ENCODE peak calls at places on chromosomes 12 and 14, in six cellular contexts. C is SJSA1; Q is cardiac muscle cell; T is CD8-positive, alpha-beta memory T cell; O is hepatocyte; J is aorta. I is an unnamed sample.

GRCh38 chr12:2764398-2764797 is 30.4 kb upstream of the FKBP4 start:
- DNase-seq in T (no peak), O (no peak), Q (no peak), J (no peak), C (no peak), I (no peak)

GRCh38 chr12:81859521-81859920 is 100.4 kb upstream of the PPFIA2 start:
- DNase-seq in J (no peak), C (no peak), Q (peak; percentile 47), T (no peak), O (no peak), I (no peak)

GRCh38 chr14:64232095-64232830 is 61.9 kb downstream of the ESR2 start:
- DNase-seq in T (no peak), C (peak; percentile 75), J (no peak), Q (peak; percentile 82), O (no peak), I (no peak)

GRCh38 chr12:20711846-20712245 is 16.7 kb downstream of the SLCO1C1 start:
- DNase-seq in T (no peak), J (no peak), C (no peak), Q (no peak), O (no peak), I (no peak)

GRCh38 chr12:75505706-75506312 is 5.6 kb downstream of the KRR1 start:
- DNase-seq in C (no peak), T (no peak), Q (peak; percentile 55), J (no peak), O (peak; percentile 42), I (no peak)

GRCh38 chr12:93098077-93098476 is 169.0 kb upstream of the EEA1 start:
- DNase-seq in J (peak; percentile 77), O (peak; percentile 58), C (peak; percentile 50), Q (peak; percentile 55), T (peak; percentile 42), I (peak; percentile 78)

GRCh38 chr12:98419101-98419794 is 96.1 kb upstream of the TMPO start:
- DNase-seq in J (no peak), Q (peak; percentile 32), C (no peak), T (no peak), O (no peak), I (no peak)

GRCh38 chr12:42652048-42652447 is 62.5 kb upstream of the PRICKLE1 start:
- DNase-seq in Q (no peak), C (no peak), T (no peak), J (no peak), O (peak; percentile 6), I (no peak)

GRCh38 chr12:85278598-85279448 is 1.2 kb upstream of the ALX1 start:
- DNase-seq in C (no peak), J (peak; percentile 60), T (no peak), O (no peak), Q (no peak), I (peak; percentile 69)

GRCh38 chr14:81298911-81299310 is 78.2 kb upstream of the GTF2A1 start:
- DNase-seq in O (no peak), T (no peak), C (no peak), J (no peak), Q (no peak), I (no peak)

GRCh38 chr12:24850486-24850885 is 98.4 kb downstream of the BCAT1 start:
- DNase-seq in Q (no peak), T (no peak), O (no peak), J (no peak), C (no peak), I (no peak)

GRCh38 chr12:106305376-106305775 is 2.8 kb downstream of the TCP11L2 start:
- DNase-seq in T (no peak), J (no peak), C (no peak), O (peak; percentile 17), Q (peak; percentile 36), I (no peak)

GRCh38 chr14:60094306-60094897 is 2.7 kb downstream of the PCNX4 start:
- DNase-seq in C (peak; percentile 80), Q (peak; percentile 71), J (no peak), T (no peak), O (no peak), I (peak; percentile 63)

GRCh38 chr14:87745507-87746118 is 247.4 kb downstream of the GALC start:
- DNase-seq in T (no peak), Q (peak; percentile 40), O (peak; percentile 58), J (no peak), C (no peak), I (no peak)

GRCh38 chr14:105980224-105980623 is 453.8 kb downstream of the TMEM121 start:
- DNase-seq in Q (no peak), O (no peak), T (no peak), J (no peak), C (no peak), I (no peak)

GRCh38 chr12:5163661-5164060 is 120.0 kb downstream of the KCNA5 start:
- DNase-seq in C (no peak), T (no peak), Q (no peak), O (no peak), J (no peak), I (no peak)

GRCh38 chr12:113660941-113661340 is 189.3 kb upstream of the LHX5 start:
- DNase-seq in J (no peak), T (no peak), O (no peak), C (no peak), Q (no peak), I (no peak)

GRCh38 chr12:19273482-19274330 is 144.2 kb downstream of the PLEKHA5 start:
- DNase-seq in T (peak; percentile 48), C (peak; percentile 97), J (peak; percentile 86), Q (peak; percentile 98), O (peak; percentile 63), I (no peak)

GRCh38 chr14:41873379-41874034 is 266.8 kb downstream of the LRFN5 start:
- DNase-seq in O (no peak), Q (peak; percentile 76), T (no peak), C (no peak), J (no peak), I (no peak)

GRCh38 chr14:67269338-67270060 is 28.3 kb downstream of the PALS1 start:
- DNase-seq in Q (peak; percentile 88), T (no peak), C (no peak), J (no peak), O (peak; percentile 38), I (no peak)

GRCh38 chr14:88323520-88324199 is 591 bp upstream of the KCNK10 start:
- DNase-seq in O (peak; percentile 51), C (no peak), J (no peak), T (no peak), Q (peak; percentile 31), I (peak; percentile 84)

GRCh38 chr14:61575126-61575525 is 120.2 kb upstream of the HIF1A start:
- DNase-seq in J (no peak), Q (no peak), T (no peak), C (no peak), O (no peak), I (no peak)

GRCh38 chr14:89330236-89331002 is 86.6 kb downstream of the FOXN3 start:
- DNase-seq in Q (peak; percentile 81), C (no peak), J (no peak), O (no peak), T (no peak), I (no peak)

GRCh38 chr14:29803045-29803444 is 124.6 kb downstream of the PRKD1 start:
- DNase-seq in Q (no peak), C (no peak), O (no peak), T (no peak), J (no peak), I (no peak)

GRCh38 chr12:111394480-111394879 is 11.2 kb upstream of the SH2B3 start:
- DNase-seq in J (no peak), O (no peak), C (no peak), Q (no peak), T (no peak), I (no peak)

GRCh38 chr12:124515981-124516380 is 51.4 kb downstream of the NCOR2 start:
- DNase-seq in J (no peak), O (no peak), T (no peak), C (no peak), Q (no peak), I (no peak)
- H3K27ac ChIP-seq in J (no peak overlapping the region), O (peak overlapping the region; percentile 99), T (no peak overlapping the region), C (no peak overlapping the region), Q (peak overlapping the region; percentile 94), I (no peak overlapping the region)

GRCh38 chr12:170361-171225 is 43.4 kb downstream of the SLC6A12 start:
- DNase-seq in C (no peak), Q (no peak), O (no peak), J (no peak), T (no peak), I (no peak)
- H3K27ac ChIP-seq in C (no peak overlapping the region), Q (no peak overlapping the region), O (no peak overlapping the region), J (no peak overlapping the region), T (no peak overlapping the region), I (no peak overlapping the region)

DNA sequence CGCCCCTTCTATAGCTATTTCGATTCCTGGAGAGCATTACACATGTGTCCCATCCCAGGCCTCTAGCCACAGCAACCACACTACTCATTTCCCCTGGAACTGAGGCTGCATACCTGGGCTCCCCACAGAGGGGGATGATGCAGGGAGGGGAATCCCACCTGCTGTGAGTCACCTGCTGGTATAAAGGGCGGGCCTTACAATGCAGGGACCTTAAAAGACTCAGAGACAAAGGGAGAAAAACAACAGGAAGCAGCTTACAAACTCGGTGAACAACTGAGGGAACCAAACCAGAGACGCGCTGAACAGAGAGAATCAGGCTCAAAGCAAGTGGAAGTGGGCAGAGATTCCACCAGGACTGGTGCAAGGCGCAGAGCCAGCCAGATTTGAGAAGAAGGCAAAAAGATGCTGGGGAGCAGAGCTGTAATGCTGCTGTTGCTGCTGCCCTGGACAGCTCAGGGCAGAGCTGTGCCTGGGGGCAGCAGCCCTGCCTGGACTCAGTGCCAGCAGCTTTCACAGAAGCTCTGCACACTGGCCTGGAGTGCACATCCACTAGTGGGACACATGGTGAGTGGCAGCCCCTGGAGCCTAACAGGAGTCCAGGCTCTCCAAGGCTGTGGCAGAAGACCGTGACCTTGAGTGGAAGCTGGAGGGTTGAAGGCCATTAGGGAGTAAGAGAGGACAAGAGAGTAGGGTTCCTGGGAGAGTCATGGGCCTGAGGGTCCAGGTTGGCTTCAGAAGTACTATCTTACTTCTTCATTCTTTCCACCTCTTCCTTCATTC is at the start of gene IL23A:
- DNase-seq in O (peak; percentile 34), C (no peak), Q (no peak), J (no peak), T (peak; percentile 67), I (peak; percentile 79)
- H3K27ac ChIP-seq in O (peak within 1 kb of the TSS; percentile 51), C (no peak within 1 kb of the TSS), Q (no peak within 1 kb of the TSS), J (no peak within 1 kb of the TSS), T (peak within 1 kb of the TSS; percentile 43), I (peak within 1 kb of the TSS; percentile 81)

GRCh38 chr12:67411562-67411961 is 142.4 kb downstream of the CAND1 start:
- DNase-seq in C (no peak), O (no peak), Q (no peak), J (no peak), T (no peak), I (no peak)

GRCh38 chr12:67414011-67414715 is 145.0 kb downstream of the CAND1 start:
- DNase-seq in O (no peak), C (no peak), T (no peak), Q (no peak), J (no peak), I (no peak)

GRCh38 chr12:67410246-67410645 is 141.1 kb downstream of the CAND1 start:
- DNase-seq in J (no peak), C (no peak), T (no peak), Q (peak; percentile 8), O (no peak), I (no peak)

GRCh38 chr12:67413577-67413976 is 144.4 kb downstream of the CAND1 start:
- DNase-seq in Q (no peak), C (no peak), T (no peak), O (no peak), J (no peak), I (no peak)

DNA sequence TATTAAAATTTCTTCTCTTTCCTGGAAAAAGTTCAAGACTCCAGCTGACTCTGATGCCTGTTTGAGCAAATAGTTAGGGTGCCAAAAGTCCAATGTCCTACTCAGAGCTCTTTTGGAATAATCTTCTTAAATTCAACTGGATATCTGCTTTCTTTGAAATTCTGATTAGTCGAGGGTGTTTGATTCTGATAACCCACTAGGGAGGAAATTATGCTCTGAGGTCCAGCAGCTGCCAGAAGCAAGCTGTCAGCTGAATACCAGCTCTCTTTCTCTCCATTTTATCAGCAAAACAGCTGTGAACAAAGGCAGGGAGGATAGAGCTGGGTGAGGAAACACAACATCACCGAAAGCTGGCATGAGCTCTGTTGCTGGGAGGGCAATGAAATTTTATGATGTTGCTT is 141.5 kb downstream of the CAND1 start:
- DNase-seq in Q (peak; percentile 39), T (no peak), O (no peak), J (no peak), C (no peak), I (no peak)
- H3K27ac ChIP-seq in Q (no peak overlapping the region), T (no peak overlapping the region), O (peak overlapping the region; percentile 6), J (no peak overlapping the region), C (no peak overlapping the region), I (no peak overlapping the region)

I was measured in spleen.